ENCODE peak calls at places on chromosomes 1 and 21, in five cellular contexts. One of them, this sample, is unnamed.

GRCh38 chr1:20921285-20921684 is 134.2 kb upstream of the HP1BP3 start:
- DNase-seq in psoas muscle: no peak
- DNase-seq in fibroblast of lung: peak; percentile 18
- DNase-seq in MCF 10A: no peak
- DNase-seq in spleen: no peak
- DNase-seq in this sample: no peak

GRCh38 chr1:12125422-12126355 is 41.1 kb upstream of the TNFRSF1B start:
- DNase-seq in MCF 10A: no peak
- DNase-seq in spleen: no peak
- DNase-seq in psoas muscle: no peak
- DNase-seq in fibroblast of lung: no peak
- DNase-seq in this sample: no peak

GRCh38 chr1:56934400-56935080 is 31.3 kb downstream of the C8B start:
- DNase-seq in spleen: no peak
- DNase-seq in psoas muscle: no peak
- DNase-seq in fibroblast of lung: peak; percentile 66
- DNase-seq in MCF 10A: peak; percentile 19
- DNase-seq in this sample: no peak

GRCh38 chr1:247962911-247963588 is 2.0 kb upstream of the OR2AK2 start:
- DNase-seq in fibroblast of lung: no peak
- DNase-seq in spleen: no peak
- DNase-seq in MCF 10A: no peak
- DNase-seq in psoas muscle: no peak
- DNase-seq in this sample: peak; percentile 1

GRCh38 chr1:117627562-117628165 is 21.8 kb downstream of the TENT5C start:
- DNase-seq in psoas muscle: no peak
- DNase-seq in fibroblast of lung: no peak
- DNase-seq in MCF 10A: no peak
- DNase-seq in spleen: no peak
- DNase-seq in this sample: no peak

GRCh38 chr1:234478481-234479309 is at the start of gene TARBP1:
- DNase-seq in psoas muscle: peak; percentile 75
- DNase-seq in MCF 10A: peak; percentile 89
- DNase-seq in spleen: peak; percentile 94
- DNase-seq in fibroblast of lung: peak; percentile 73
- DNase-seq in this sample: peak; percentile 62

GRCh38 chr1:203742446-203742845 is 22.5 kb upstream of the LAX1 start:
- DNase-seq in fibroblast of lung: no peak
- DNase-seq in MCF 10A: no peak
- DNase-seq in spleen: no peak
- DNase-seq in psoas muscle: no peak
- DNase-seq in this sample: no peak

GRCh38 chr1:172489847-172490246 is 43.1 kb upstream of the SUCO start:
- DNase-seq in spleen: no peak
- DNase-seq in fibroblast of lung: peak; percentile 14
- DNase-seq in MCF 10A: no peak
- DNase-seq in psoas muscle: no peak
- DNase-seq in this sample: no peak

GRCh38 chr1:147897030-147897756 is 5.4 kb upstream of the GJA8 start:
- DNase-seq in MCF 10A: peak; percentile 86
- DNase-seq in psoas muscle: no peak
- DNase-seq in spleen: no peak
- DNase-seq in fibroblast of lung: no peak
- DNase-seq in this sample: no peak

GRCh38 chr1:5389101-5389885 is 602.9 kb downstream of the NPHP4 start:
- DNase-seq in MCF 10A: no peak
- DNase-seq in fibroblast of lung: no peak
- DNase-seq in psoas muscle: no peak
- DNase-seq in spleen: no peak
- DNase-seq in this sample: no peak

GRCh38 chr1:34127006-34128000 is 37.7 kb downstream of the CSMD2 start:
- DNase-seq in psoas muscle: no peak
- DNase-seq in fibroblast of lung: no peak
- DNase-seq in spleen: no peak
- DNase-seq in MCF 10A: no peak
- DNase-seq in this sample: no peak

GRCh38 chr1:53558916-53559315 is 99.7 kb downstream of the DMRTB1 start:
- DNase-seq in psoas muscle: no peak
- DNase-seq in MCF 10A: no peak
- DNase-seq in spleen: no peak
- DNase-seq in fibroblast of lung: no peak
- DNase-seq in this sample: no peak

GRCh38 chr1:46725736-46726108 is 6.8 kb upstream of the EFCAB14 start:
- DNase-seq in spleen: no peak
- DNase-seq in psoas muscle: no peak
- DNase-seq in fibroblast of lung: no peak
- DNase-seq in MCF 10A: peak; percentile 67
- DNase-seq in this sample: peak; percentile 84

GRCh38 chr1:209248649-209249279 is 334.8 kb upstream of the CAMK1G start:
- DNase-seq in fibroblast of lung: peak; percentile 69
- DNase-seq in spleen: no peak
- DNase-seq in MCF 10A: peak; percentile 91
- DNase-seq in psoas muscle: no peak
- DNase-seq in this sample: peak; percentile 57

GRCh38 chr1:214102907-214103306 is 115.1 kb downstream of the PROX1 start:
- DNase-seq in fibroblast of lung: peak; percentile 95
- DNase-seq in spleen: no peak
- DNase-seq in psoas muscle: no peak
- DNase-seq in MCF 10A: peak; percentile 86
- DNase-seq in this sample: peak; percentile 91

GRCh38 chr21:32921632-32922230 is 104.0 kb upstream of the OLIG2 start:
- DNase-seq in spleen: peak; percentile 79
- DNase-seq in fibroblast of lung: peak; percentile 6
- DNase-seq in MCF 10A: peak; percentile 27
- DNase-seq in psoas muscle: peak; percentile 16
- DNase-seq in this sample: no peak

GRCh38 chr1:113321761-113322387 is 68.4 kb upstream of the MAGI3 start:
- DNase-seq in spleen: no peak
- DNase-seq in psoas muscle: no peak
- DNase-seq in MCF 10A: no peak
- DNase-seq in fibroblast of lung: no peak
- DNase-seq in this sample: no peak

GRCh38 chr1:33348194-33348593 is 27.3 kb upstream of the A3GALT2 start:
- DNase-seq in psoas muscle: no peak
- DNase-seq in fibroblast of lung: peak; percentile 39
- DNase-seq in MCF 10A: no peak
- DNase-seq in spleen: no peak
- DNase-seq in this sample: no peak

GRCh38 chr1:207870279-207871031 is 40.5 kb downstream of the CD34 start:
- DNase-seq in fibroblast of lung: no peak
- DNase-seq in spleen: no peak
- DNase-seq in psoas muscle: no peak
- DNase-seq in MCF 10A: no peak
- DNase-seq in this sample: no peak

GRCh38 chr1:234605493-234605982 is 4.4 kb downstream of the IRF2BP2 start:
- DNase-seq in MCF 10A: no peak
- DNase-seq in fibroblast of lung: no peak
- DNase-seq in spleen: no peak
- DNase-seq in psoas muscle: no peak
- DNase-seq in this sample: no peak

GRCh38 chr1:109983380-109984189 is 980 bp upstream of the AHCYL1 start:
- DNase-seq in fibroblast of lung: peak; percentile 47
- DNase-seq in psoas muscle: no peak
- DNase-seq in MCF 10A: no peak
- DNase-seq in spleen: no peak
- DNase-seq in this sample: no peak

GRCh38 chr1:117559985-117560384 is 45.9 kb upstream of the TENT5C start:
- DNase-seq in fibroblast of lung: no peak
- DNase-seq in spleen: no peak
- DNase-seq in psoas muscle: no peak
- DNase-seq in MCF 10A: no peak
- DNase-seq in this sample: no peak

DNA sequence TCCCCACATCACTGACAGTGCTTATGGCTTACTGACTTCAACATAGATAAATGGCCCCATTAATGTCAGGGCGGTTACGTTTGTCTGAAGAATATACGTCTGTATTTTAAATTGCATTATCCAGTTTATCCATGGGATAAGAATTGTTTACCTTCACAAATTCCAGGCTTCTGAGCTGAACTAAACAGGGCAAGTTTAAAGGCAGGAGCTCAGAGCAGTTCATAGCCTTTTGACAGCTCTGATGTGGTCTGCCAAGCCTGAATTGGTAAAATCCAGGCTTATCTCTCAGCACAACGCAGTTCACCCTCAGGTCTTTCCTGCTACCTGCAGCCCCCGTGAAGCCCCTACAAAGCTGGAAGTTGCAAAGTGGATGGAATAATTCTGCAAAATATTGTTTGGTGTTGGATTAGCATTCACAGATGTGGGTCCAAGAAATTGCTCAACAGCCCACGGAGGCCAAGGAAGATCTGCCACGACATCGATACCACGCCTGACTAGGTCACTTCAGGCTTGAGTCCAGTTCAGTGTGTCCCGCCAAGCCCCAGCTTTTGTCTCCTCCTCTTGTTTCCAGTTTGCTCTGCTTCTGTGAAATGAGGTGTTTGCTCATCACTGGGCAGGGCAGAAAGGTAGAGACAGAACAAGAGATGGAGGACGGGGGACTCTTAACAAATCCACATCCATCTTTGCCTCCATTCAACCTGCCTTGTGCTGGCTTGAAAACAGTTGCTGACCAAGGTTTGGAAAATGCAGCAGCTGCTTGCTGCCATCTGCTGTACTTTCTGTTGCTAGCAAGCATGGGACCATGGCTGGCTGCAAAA is 79.8 kb upstream of the GREM2 start:
- DNase-seq in MCF 10A: peak; percentile 71
- DNase-seq in psoas muscle: peak; percentile 60
- DNase-seq in spleen: no peak
- DNase-seq in fibroblast of lung: peak; percentile 63
- DNase-seq in this sample: no peak
- TF ChIP-seq CTCF in MCF 10A: peak; percentile 98
- TF ChIP-seq CTCF in psoas muscle: peak; percentile 15
- TF ChIP-seq CTCF in spleen: no peak
- TF ChIP-seq CTCF in fibroblast of lung: peak; percentile 84
- TF ChIP-seq CTCF in this sample: peak; percentile 4

DNA sequence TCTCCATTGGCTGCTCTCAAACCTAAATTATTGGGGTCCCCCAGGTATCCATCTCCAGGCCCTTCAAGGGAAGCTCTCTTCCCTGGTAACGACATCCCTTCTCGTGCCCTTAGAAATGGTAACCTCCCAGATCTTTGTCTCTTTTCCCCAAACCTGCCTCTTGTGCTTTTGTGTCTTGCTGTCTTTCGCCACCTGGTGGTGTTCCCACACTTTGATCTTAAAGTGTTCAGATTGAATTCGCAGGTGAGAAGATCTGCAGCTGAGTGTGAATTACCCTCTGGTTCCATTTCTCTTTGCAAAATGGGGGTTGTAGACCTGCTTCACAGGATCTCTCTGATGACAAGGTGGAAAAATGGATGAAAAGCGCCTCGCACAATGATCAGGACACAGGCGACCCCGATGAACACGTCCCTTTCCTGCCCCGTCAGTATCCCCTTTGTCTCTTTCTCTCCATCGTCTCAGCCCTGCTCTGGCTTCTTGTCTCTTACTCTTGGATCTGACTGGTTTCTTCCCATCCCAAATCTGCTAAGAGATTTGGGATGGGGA is 53.1 kb downstream of the DOP1B start:
- DNase-seq in MCF 10A: peak; percentile 86
- DNase-seq in psoas muscle: no peak
- DNase-seq in spleen: no peak
- DNase-seq in fibroblast of lung: peak; percentile 75
- DNase-seq in this sample: peak; percentile 49
- TF ChIP-seq CTCF in MCF 10A: peak; percentile 50
- TF ChIP-seq CTCF in psoas muscle: peak; percentile 48
- TF ChIP-seq CTCF in spleen: peak; percentile 46
- TF ChIP-seq CTCF in fibroblast of lung: peak; percentile 56
- TF ChIP-seq CTCF in this sample: peak; percentile 90

GRCh38 chr1:170731566-170732261 is 67.8 kb downstream of the PRRX1 start:
- DNase-seq in psoas muscle: no peak
- DNase-seq in MCF 10A: no peak
- DNase-seq in spleen: no peak
- DNase-seq in fibroblast of lung: no peak
- DNase-seq in this sample: no peak

GRCh38 chr1:170730443-170730842 is 66.5 kb downstream of the PRRX1 start:
- DNase-seq in psoas muscle: no peak
- DNase-seq in MCF 10A: no peak
- DNase-seq in fibroblast of lung: no peak
- DNase-seq in spleen: no peak
- DNase-seq in this sample: no peak

GRCh38 chr1:170735366-170736263 is 71.7 kb downstream of the PRRX1 start:
- DNase-seq in MCF 10A: no peak
- DNase-seq in psoas muscle: no peak
- DNase-seq in fibroblast of lung: no peak
- DNase-seq in spleen: no peak
- DNase-seq in this sample: no peak

GRCh38 chr1:170732262-170732595 is 68.3 kb downstream of the PRRX1 start:
- DNase-seq in MCF 10A: no peak
- DNase-seq in psoas muscle: no peak
- DNase-seq in fibroblast of lung: peak; percentile 57
- DNase-seq in spleen: no peak
- DNase-seq in this sample: no peak

DNA sequence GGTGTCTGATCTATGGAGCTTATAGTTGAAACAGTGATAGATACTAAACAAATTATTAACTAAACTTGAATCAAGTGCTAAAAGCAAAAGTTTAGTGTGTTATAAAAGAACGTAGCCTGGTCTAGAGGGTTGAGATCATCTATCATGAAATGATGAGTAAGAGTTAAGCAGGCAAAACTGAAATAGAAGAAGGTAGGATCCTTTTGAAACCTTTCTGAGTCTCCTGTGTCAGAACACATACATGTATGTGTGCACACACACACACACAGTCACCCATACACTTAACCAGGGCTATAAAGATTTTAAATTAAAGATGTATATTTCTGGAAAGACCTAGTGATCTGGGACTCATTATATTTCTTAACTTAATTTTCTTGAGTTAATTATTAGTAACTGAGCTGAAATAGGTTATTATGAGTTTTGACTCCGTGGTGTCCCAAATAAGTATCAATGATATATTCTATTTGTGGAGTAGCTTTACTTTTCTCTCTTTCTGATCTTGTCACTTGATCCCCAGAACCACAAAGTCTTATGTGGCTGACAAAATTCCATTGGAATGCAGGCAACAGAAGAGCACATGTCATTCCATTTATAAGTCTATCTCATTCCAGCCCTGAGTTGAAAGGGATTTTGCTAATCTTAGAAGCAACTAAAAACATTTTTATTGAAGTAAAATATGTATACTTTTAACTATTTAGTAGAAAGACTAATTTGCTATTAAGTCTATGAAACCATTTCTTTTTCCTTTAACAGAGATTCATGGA is 70.7 kb downstream of the PRRX1 start:
- DNase-seq in spleen: no peak
- DNase-seq in fibroblast of lung: peak; percentile 46
- DNase-seq in psoas muscle: no peak
- DNase-seq in MCF 10A: no peak
- DNase-seq in this sample: no peak
- TF ChIP-seq CTCF in spleen: no peak
- TF ChIP-seq CTCF in fibroblast of lung: no peak
- TF ChIP-seq CTCF in psoas muscle: no peak
- TF ChIP-seq CTCF in MCF 10A: no peak
- TF ChIP-seq CTCF in this sample: no peak

DNA sequence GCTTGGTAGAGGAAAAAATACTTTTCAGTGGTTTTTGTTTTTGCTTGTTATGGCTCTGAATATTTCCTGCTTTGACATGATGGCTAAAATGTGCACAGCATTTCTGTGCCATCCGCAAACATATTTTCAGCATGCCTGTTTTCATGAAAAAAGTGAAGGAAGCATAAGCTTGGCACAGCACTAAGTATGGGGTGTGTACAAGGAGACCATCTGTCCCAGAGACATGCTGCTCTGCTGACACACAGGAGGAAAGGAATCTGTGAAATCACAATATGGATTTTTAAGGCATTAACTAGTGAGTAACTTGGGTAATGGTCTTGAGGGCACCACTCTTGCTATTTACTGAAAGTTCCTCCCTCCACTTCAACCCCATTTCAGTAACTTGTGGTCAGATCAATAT is 595.6 kb downstream of the RWDD3 start:
- DNase-seq in fibroblast of lung: no peak
- DNase-seq in spleen: no peak
- DNase-seq in psoas muscle: no peak
- DNase-seq in MCF 10A: no peak
- DNase-seq in this sample: no peak
- TF ChIP-seq CTCF in fibroblast of lung: no peak
- TF ChIP-seq CTCF in spleen: no peak
- TF ChIP-seq CTCF in psoas muscle: no peak
- TF ChIP-seq CTCF in MCF 10A: no peak
- TF ChIP-seq CTCF in this sample: no peak